ENCODE peak calls at places on chromosomes 6 and 20, in nine cellular contexts. G, C, E, Z, O, K, U, Q and D are unnamed samples.
A peak's percentile ranks its signal among the peaks of the same experiment; 100 is the strongest.

GRCh38 chr6:37763413-37763812 is 56.1 kb upstream of the ZFAND3 start:
- DNase-seq in O (no peak), E (no peak), Z (no peak), Q (no peak), G (no peak), U (no peak), K (no peak), C (no peak), D (no peak)

GRCh38 chr20:768426-768978 is at the start of gene SLC52A3:
- DNase-seq in C (no peak), Q (peak; percentile 61), U (no peak), E (no peak), O (no peak), G (peak; percentile 32), Z (peak; percentile 84), K (no peak), D (no peak)

GRCh38 chr20:31675828-31676533 is 38.3 kb downstream of the COX4I2 start:
- DNase-seq in C (peak; percentile 80), E (no peak), G (no peak), U (no peak), Q (no peak), O (peak; percentile 71), K (no peak), Z (no peak), D (peak; percentile 54)

GRCh38 chr6:17448165-17448564 is 54.8 kb downstream of the CAP2 start:
- DNase-seq in E (peak; percentile 57), K (no peak), Z (no peak), C (no peak), G (no peak), U (no peak), Q (no peak), O (no peak), D (no peak)

GRCh38 chr6:40722553-40723258 is 135.5 kb upstream of the LRFN2 start:
- DNase-seq in G (no peak), C (peak; percentile 19), O (peak; percentile 25), Z (no peak), K (no peak), Q (no peak), U (no peak), E (peak; percentile 26), D (no peak)

GRCh38 chr6:17622144-17622543 is 22.0 kb downstream of the FAM8A1 start:
- DNase-seq in O (no peak), C (peak; percentile 2), E (no peak), U (no peak), G (no peak), K (no peak), Z (no peak), Q (no peak), D (no peak)

GRCh38 chr6:98118357-98119045 is 715.9 kb upstream of the POU3F2 start:
- DNase-seq in O (no peak), G (no peak), U (no peak), Q (no peak), K (no peak), E (no peak), C (no peak), Z (no peak), D (no peak)

GRCh38 chr6:36249010-36249409 is 20.9 kb upstream of the PNPLA1 start:
- DNase-seq in O (peak; percentile 83), E (peak; percentile 16), G (no peak), Q (no peak), U (peak; percentile 19), C (peak; percentile 62), K (no peak), Z (peak; percentile 63), D (no peak)

GRCh38 chr6:138229072-138229471 is 10.8 kb upstream of the PBOV1 start:
- DNase-seq in G (no peak), K (no peak), Q (no peak), C (no peak), O (no peak), E (no peak), Z (no peak), U (no peak), D (no peak)

GRCh38 chr6:2714359-2714895 is 36.3 kb downstream of the MYLK4 start:
- DNase-seq in K (no peak), G (no peak), Q (no peak), U (peak; percentile 86), O (peak; percentile 93), Z (peak; percentile 66), C (peak; percentile 97), E (peak; percentile 94), D (no peak)

GRCh38 chr6:6699741-6700367 is 111.3 kb downstream of the LY86 start:
- DNase-seq in Q (peak; percentile 67), O (peak; percentile 96), E (peak; percentile 91), K (peak; percentile 89), Z (peak; percentile 99), C (peak; percentile 97), U (peak; percentile 98), G (no peak), D (no peak)

GRCh38 chr6:33018904-33019303 is 9.5 kb upstream of the HLA-DOA start:
- DNase-seq in C (peak; percentile 39), Q (peak; percentile 37), U (peak; percentile 33), E (peak; percentile 4), G (peak; percentile 64), Z (no peak), K (peak; percentile 91), O (peak; percentile 19), D (peak; percentile 58)

GRCh38 chr20:23078351-23078993 is 7.7 kb downstream of the CD93 start:
- DNase-seq in O (peak; percentile 76), Z (no peak), E (peak; percentile 15), C (peak; percentile 86), Q (no peak), G (no peak), U (peak; percentile 87), K (no peak), D (no peak)

GRCh38 chr6:7758456-7758855 is 32.6 kb downstream of the BMP6 start:
- DNase-seq in O (peak; percentile 89), G (no peak), Q (no peak), U (peak; percentile 55), E (peak; percentile 94), C (peak; percentile 79), K (no peak), Z (peak; percentile 50), D (no peak)

GRCh38 chr6:158536891-158537798 is 22.7 kb upstream of the TMEM181 start:
- DNase-seq in K (no peak), Z (no peak), O (peak; percentile 6), C (peak; percentile 29), E (no peak), U (peak; percentile 15), G (peak; percentile 49), Q (peak; percentile 48), D (no peak)

GRCh38 chr6:168136001-168136400 is 57.0 kb upstream of the FRMD1 start:
- DNase-seq in Q (no peak), C (no peak), Z (no peak), G (no peak), E (no peak), O (no peak), K (peak; percentile 42), U (no peak), D (no peak)

GRCh38 chr6:31125162-31125561 is 4.9 kb upstream of the CDSN start:
- DNase-seq in Q (no peak), O (peak; percentile 86), U (no peak), E (peak; percentile 38), C (peak; percentile 57), K (peak; percentile 61), Z (peak; percentile 73), G (no peak), D (no peak)

GRCh38 chr6:34391023-34391485 is 1.4 kb downstream of the NUDT3 start:
- DNase-seq in Z (peak; percentile 28), O (peak; percentile 87), Q (peak; percentile 16), K (no peak), C (peak; percentile 83), E (peak; percentile 55), U (peak; percentile 81), G (no peak), D (no peak)

GRCh38 chr20:25245461-25245860 is 2.4 kb upstream of the PYGB start:
- DNase-seq in G (no peak), C (no peak), K (no peak), Z (no peak), O (no peak), E (no peak), Q (no peak), U (no peak), D (no peak)

DNA sequence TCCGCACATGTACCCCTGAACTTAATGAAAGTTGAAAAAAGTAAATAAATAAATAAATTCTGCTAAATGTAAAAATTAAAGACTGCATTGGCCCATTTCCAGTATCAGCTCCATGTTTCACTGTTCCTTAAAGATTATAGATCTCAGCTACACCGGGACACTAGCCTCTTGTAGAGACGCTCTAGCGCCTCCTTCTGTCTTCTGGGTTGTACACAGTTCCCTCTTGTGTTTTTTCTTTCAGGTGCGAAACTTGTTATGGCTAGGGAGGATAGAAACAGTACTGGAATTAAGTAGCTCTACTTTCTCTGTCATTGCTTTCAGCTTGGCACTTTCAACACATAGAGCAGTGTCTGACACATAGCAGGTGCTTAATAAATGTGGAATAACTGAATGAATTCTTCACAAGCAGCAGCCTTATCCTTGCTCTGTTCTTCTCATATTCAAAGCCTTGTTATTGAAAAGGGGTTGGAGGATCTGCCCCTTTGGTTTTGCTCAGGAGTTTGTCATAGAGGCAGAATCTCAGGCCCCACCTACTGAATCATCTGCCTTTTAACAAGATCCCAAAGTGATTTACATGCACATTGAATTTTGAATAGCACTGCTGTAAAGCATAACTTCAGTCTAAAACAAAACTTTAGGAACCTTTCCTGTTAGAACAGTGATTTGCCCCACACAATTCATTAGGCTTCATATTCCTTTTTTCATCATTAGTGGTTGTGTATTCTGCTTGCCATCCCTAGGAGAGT is 92.3 kb downstream of the FIG4 start:
- DNase-seq in C (peak; percentile 49), Z (no peak), O (peak; percentile 44), K (no peak), Q (no peak), G (no peak), E (no peak), U (no peak), D (no peak)
- TF ChIP-seq CTCF in C (peak; percentile 40), Z (peak; percentile 46), O (peak; percentile 47), K (no peak), Q (peak; percentile 21), G (no peak), E (peak; percentile 41), U (peak; percentile 40), D (no peak)

GRCh38 chr6:15444881-15445280 is 199.0 kb downstream of the JARID2 start:
- DNase-seq in K (no peak), G (no peak), Q (peak; percentile 26), U (peak; percentile 37), Z (no peak), E (no peak), O (no peak), C (no peak), D (no peak)
- TF ChIP-seq CTCF in K (no peak), G (no peak), Q (no peak), U (no peak), Z (peak; percentile 41), E (no peak), O (no peak), C (no peak), D (no peak)

DNA sequence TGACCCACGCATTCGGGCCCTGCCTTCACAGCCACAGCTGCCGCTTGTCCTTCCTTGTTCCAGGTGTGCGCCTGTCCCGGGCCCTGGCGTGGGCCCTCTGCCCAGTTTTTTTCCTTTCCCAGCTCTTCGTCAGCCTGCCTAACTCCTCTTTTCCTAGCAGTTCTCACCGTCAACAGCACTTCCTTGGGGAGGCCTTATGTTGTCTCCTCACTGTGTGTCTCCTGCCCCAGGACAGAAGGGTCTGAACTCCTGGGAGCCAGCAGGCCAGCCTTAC is 71.8 kb downstream of the CDS2 start:
- DNase-seq in Z (no peak), Q (no peak), K (no peak), O (no peak), U (no peak), C (no peak), G (no peak), E (no peak), D (no peak)
- TF ChIP-seq CTCF in Z (no peak), Q (no peak), K (no peak), O (no peak), U (no peak), C (no peak), G (no peak), E (no peak), D (no peak)

GRCh38 chr6:85402922-85403321 is 47.0 kb upstream of the NT5E start:
- DNase-seq in Q (no peak), E (no peak), U (no peak), K (no peak), G (no peak), C (no peak), O (no peak), Z (peak; percentile 97), D (no peak)
- TF ChIP-seq CTCF in Q (no peak), E (no peak), U (no peak), K (no peak), G (no peak), C (no peak), O (no peak), Z (no peak), D (no peak)